ENCODE peak calls at places on chromosomes 6 and 20, in four cellular contexts. T, N, Z and Q are unnamed samples.

GRCh38 chr20:6381887-6382286 is 259.1 kb upstream of the FERMT1 start:
- DNase-seq in T (peak), Z (no peak), N (peak), Q (peak)

GRCh38 chr6:163455553-163455952 is 41.0 kb downstream of the QKI start:
- DNase-seq in Z (no peak), N (no peak), T (no peak), Q (no peak)

GRCh38 chr20:48286571-48287551 is 501.6 kb upstream of the SULF2 start:
- DNase-seq in N (no peak), T (no peak), Z (no peak), Q (no peak)

GRCh38 chr20:2403291-2404052 is 22.8 kb downstream of the TGM6 start:
- DNase-seq in N (no peak), T (no peak), Z (no peak), Q (no peak)

GRCh38 chr6:170130201-170130621 is 160.7 kb downstream of the DLL1 start:
- DNase-seq in T (no peak), N (no peak), Z (no peak), Q (no peak)

GRCh38 chr6:3372184-3372846 is 84.5 kb downstream of the SLC22A23 start:
- DNase-seq in N (no peak), Z (no peak), T (no peak), Q (no peak)

GRCh38 chr20:58652606-58653303 is 1.7 kb downstream of the STX16 start:
- DNase-seq in T (no peak), N (no peak), Z (no peak), Q (no peak)

GRCh38 chr20:47816487-47817451 is 31.5 kb upstream of the SULF2 start:
- DNase-seq in N (no peak), T (no peak), Z (no peak), Q (no peak)

GRCh38 chr6:50958148-50958547 is 139.5 kb downstream of the TFAP2B start:
- DNase-seq in T (no peak), N (no peak), Z (no peak), Q (no peak)

GRCh38 chr6:167037762-167038161 is 38.6 kb downstream of the CEP43 start:
- DNase-seq in Z (no peak), N (no peak), T (no peak), Q (no peak)

GRCh38 chr20:4465855-4466545 is 255.7 kb upstream of the PRND start:
- DNase-seq in Z (no peak), T (no peak), N (no peak), Q (no peak)

GRCh38 chr6:7644394-7644793 is 54.4 kb downstream of the SNRNP48 start:
- DNase-seq in N (no peak), Z (no peak), T (no peak), Q (no peak)

GRCh38 chr20:603116-603640 is 6.9 kb downstream of the TCF15 start:
- DNase-seq in T (no peak), Z (no peak), N (no peak), Q (no peak)

GRCh38 chr20:35839891-35840290 is 68.1 kb downstream of the PHF20 start:
- DNase-seq in T (no peak), Z (no peak), N (no peak), Q (no peak)

GRCh38 chr6:121726596-121726995 is 291.1 kb downstream of the GJA1 start:
- DNase-seq in Z (no peak), T (no peak), N (peak), Q (no peak)

GRCh38 chr20:11246251-11246775 is 572.5 kb upstream of the JAG1 start:
- DNase-seq in N (no peak), Z (no peak), T (no peak), Q (no peak)

GRCh38 chr6:129312865-129313264 is 397.1 kb downstream of the ARHGAP18 start:
- DNase-seq in T (peak), Z (peak), N (peak), Q (peak)

GRCh38 chr6:13457577-13457976 is 29.8 kb downstream of the GFOD1 start:
- DNase-seq in N (no peak), Z (no peak), T (no peak), Q (no peak)

GRCh38 chr20:55239269-55239668 is 763.9 kb downstream of the DOK5 start:
- DNase-seq in N (no peak), Z (no peak), T (no peak), Q (no peak)

GRCh38 chr20:58690851-58691250 is 1.7 kb upstream of the NPEPL1 start:
- DNase-seq in Z (no peak), T (no peak), N (no peak), Q (no peak)

GRCh38 chr20:64139200-64140081 is 24.8 kb upstream of the MYT1 start:
- DNase-seq in Z (no peak), T (peak), N (no peak), Q (no peak)

GRCh38 chr6:117480651-117481050 is 1.8 kb upstream of the DCBLD1 start:
- DNase-seq in T (no peak), Z (no peak), N (no peak), Q (no peak)

GRCh38 chr6:127205031-127205430 is 61.6 kb upstream of the RNF146 start:
- DNase-seq in Z (no peak), T (no peak), N (no peak), Q (no peak)

GRCh38 chr6:16318538-16318937 is 80.2 kb downstream of the GMPR start:
- DNase-seq in N (no peak), Z (no peak), T (no peak), Q (no peak)

GRCh38 chr6:142728367-142728766 is 216.6 kb downstream of the HIVEP2 start:
- DNase-seq in Z (no peak), T (peak), N (no peak), Q (no peak)

GRCh38 chr20:47662483-47663353 is 122.6 kb downstream of the SULF2 start:
- DNase-seq in N (no peak), T (no peak), Z (no peak), Q (no peak)

GRCh38 chr6:156948807-156949206 is 171.6 kb downstream of the ARID1B start:
- DNase-seq in T (no peak), Z (no peak), N (peak), Q (no peak)

GRCh38 chr6:148374040-148374439 is 31.4 kb downstream of the SASH1 start:
- DNase-seq in N (no peak), Z (no peak), T (no peak), Q (no peak)

GRCh38 chr6:64081459-64081858 is 445.9 kb downstream of the PHF3 start:
- DNase-seq in Z (no peak), T (no peak), N (no peak), Q (no peak)

GRCh38 chr6:170132011-170132521 is 158.8 kb downstream of the DLL1 start:
- DNase-seq in N (no peak), Z (no peak), T (no peak), Q (no peak)

GRCh38 chr6:117495873-117496272 is 13.4 kb downstream of the DCBLD1 start:
- DNase-seq in T (no peak), N (no peak), Z (no peak), Q (no peak)